ENCODE peak calls at places on chromosomes 3 and 15, in eight cellular contexts. M is RWPE1, X is brain microvascular endothelial cell, C is breast epithelium, J is RWPE2, A is glutamatergic neuron, B is mesothelial cell of epicardium, D is upper lobe of right lung. T is an unnamed sample.

GRCh38 chr3:186099178-186099577 is 9.7 kb downstream of the ETV5 start:
- DNase-seq in M (no peak), X (peak; percentile 74), C (no peak), J (peak; percentile 71), A (peak; percentile 39), B (peak; percentile 66), D (peak; percentile 69), T (no peak)

GRCh38 chr3:31472479-31473390 is 60.0 kb upstream of the STT3B start:
- DNase-seq in M (no peak), X (peak; percentile 94), C (no peak), J (no peak), A (no peak), B (no peak), D (no peak), T (peak; percentile 64)

GRCh38 chr3:69250014-69250413 is 127.6 kb upstream of the LMOD3 start:
- DNase-seq in M (no peak), X (no peak), C (no peak), J (no peak), A (no peak), B (no peak), D (no peak), T (peak; percentile 57)

GRCh38 chr3:69197922-69198540 is 75.6 kb upstream of the LMOD3 start:
- DNase-seq in M (no peak), X (no peak), C (no peak), J (no peak), A (no peak), B (no peak), D (no peak), T (peak; percentile 86)

GRCh38 chr15:83287541-83288027 is 3.1 kb upstream of the BNC1 start:
- DNase-seq in M (peak; percentile 82), X (peak; percentile 94), C (no peak), J (peak; percentile 97), A (no peak), B (no peak), D (no peak), T (no peak)

GRCh38 chr3:152365766-152366593 is 97.3 kb downstream of the MBNL1 start:
- DNase-seq in M (no peak), X (no peak), C (no peak), J (no peak), A (no peak), B (no peak), D (no peak), T (no peak)

GRCh38 chr3:115415246-115415645 is 208.1 kb upstream of the GAP43 start:
- DNase-seq in M (no peak), X (no peak), C (no peak), J (no peak), A (no peak), B (no peak), D (no peak), T (no peak)

GRCh38 chr3:11835028-11835639 is 11.6 kb downstream of the TAMM41 start:
- DNase-seq in M (peak; percentile 24), X (no peak), C (no peak), J (no peak), A (no peak), B (no peak), D (no peak), T (no peak)

GRCh38 chr3:190892328-190893011 is 30.0 kb upstream of the GMNC start:
- DNase-seq in M (no peak), X (no peak), C (no peak), J (no peak), A (no peak), B (no peak), D (no peak), T (no peak)

GRCh38 chr3:15523660-15524417 is 2.3 kb upstream of the COLQ start:
- DNase-seq in M (no peak), X (no peak), C (no peak), J (no peak), A (no peak), B (no peak), D (no peak), T (no peak)

GRCh38 chr3:177622982-177623617 is 425.8 kb upstream of the TBL1XR1 start:
- DNase-seq in M (no peak), X (no peak), C (no peak), J (no peak), A (no peak), B (no peak), D (no peak), T (no peak)

GRCh38 chr3:55322649-55323048 is 164.5 kb downstream of the WNT5A start:
- DNase-seq in M (no peak), X (no peak), C (no peak), J (no peak), A (no peak), B (no peak), D (no peak), T (no peak)

GRCh38 chr15:75346796-75347221 is at the start of gene NEIL1:
- DNase-seq in M (no peak), X (no peak), C (no peak), J (no peak), A (no peak), B (no peak), D (peak; percentile 74), T (no peak)

GRCh38 chr15:55846108-55846707 is 103.3 kb upstream of the PRTG start:
- DNase-seq in M (peak; percentile 59), X (peak; percentile 83), C (no peak), J (no peak), A (no peak), B (no peak), D (no peak), T (peak; percentile 55)

DNA sequence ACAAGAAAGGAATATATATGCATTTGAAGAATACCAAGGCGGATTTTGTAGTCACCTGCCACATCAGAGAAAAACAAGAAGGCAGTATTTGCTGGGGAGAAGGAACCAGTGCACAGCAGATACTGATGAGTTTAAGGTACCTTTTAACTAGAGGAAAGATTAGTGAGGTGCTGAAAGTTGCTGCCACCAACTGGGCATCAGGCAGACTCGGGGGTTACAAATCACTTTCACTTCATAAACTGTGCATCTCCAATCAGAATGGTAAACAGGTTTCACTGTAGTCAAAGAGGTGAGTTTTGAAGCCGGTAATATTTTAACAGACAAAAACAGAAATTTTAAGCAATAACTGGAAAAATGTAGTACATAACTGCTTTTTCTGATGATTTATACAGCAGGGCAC is 4.1 kb downstream of the FBN1 start:
- DNase-seq in M (peak; percentile 25), X (no peak), C (no peak), J (no peak), A (no peak), B (no peak), D (no peak), T (peak; percentile 6)
- TF ChIP-seq CTCF in M (peak; percentile 83), X (peak; percentile 64), C (no peak), J (peak; percentile 91), A (no peak), B (no peak), D (no peak), T (no peak)

GRCh38 chr3:180430896-180431295 is 171.1 kb upstream of the TTC14 start:
- DNase-seq in M (peak; percentile 12), X (no peak), C (no peak), J (no peak), A (no peak), B (no peak), D (no peak), T (no peak)

DNA sequence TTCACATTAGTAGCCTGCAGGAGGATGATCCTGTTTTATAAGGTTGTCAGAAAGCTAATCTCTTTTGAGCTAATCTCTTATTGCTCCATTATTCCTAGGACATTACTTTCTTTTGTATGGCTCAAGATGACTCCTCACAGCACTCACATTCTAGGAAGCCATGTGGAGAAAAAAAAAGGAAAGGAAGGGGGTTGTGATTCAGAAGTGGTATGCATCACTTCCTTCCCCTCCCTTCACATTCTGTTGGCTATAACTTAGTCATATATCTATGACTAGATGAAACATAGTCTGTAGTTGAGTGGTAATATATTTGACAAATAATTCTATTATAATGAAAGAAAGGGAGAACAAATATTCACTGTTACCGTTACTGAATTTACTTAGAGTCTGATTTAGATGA is 168.8 kb upstream of the TTC14 start:
- DNase-seq in M (peak; percentile 80), X (peak; percentile 22), C (no peak), J (no peak), A (no peak), B (no peak), D (no peak), T (no peak)
- TF ChIP-seq CTCF in M (no peak), X (no peak), C (no peak), J (no peak), A (no peak), B (no peak), D (no peak), T (no peak)

DNA sequence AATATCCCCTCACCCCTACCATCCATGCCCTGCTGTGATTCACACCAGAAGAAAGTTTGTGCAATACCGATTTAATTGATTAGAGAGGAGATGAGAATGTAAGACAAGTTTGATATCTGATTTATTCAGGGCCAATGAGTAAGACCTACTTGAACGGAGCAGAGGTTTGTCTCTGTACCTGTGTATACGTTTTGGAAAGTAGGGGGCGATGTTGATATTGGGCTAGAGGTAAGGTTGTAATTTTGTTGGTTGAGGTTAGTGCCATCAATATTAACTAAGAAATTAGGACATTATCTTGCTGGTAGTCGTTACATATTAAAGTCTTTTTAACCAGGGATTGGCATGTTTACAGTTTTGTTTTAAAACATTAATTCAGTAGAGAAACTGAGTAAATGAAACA is 20.5 kb downstream of the EAF2 start:
- DNase-seq in M (peak; percentile 8), X (peak; percentile 6), C (no peak), J (no peak), A (no peak), B (no peak), D (no peak), T (peak; percentile 3)
- TF ChIP-seq CTCF in M (no peak), X (peak; percentile 25), C (no peak), J (peak; percentile 63), A (no peak), B (no peak), D (peak; percentile 13), T (no peak)

DNA sequence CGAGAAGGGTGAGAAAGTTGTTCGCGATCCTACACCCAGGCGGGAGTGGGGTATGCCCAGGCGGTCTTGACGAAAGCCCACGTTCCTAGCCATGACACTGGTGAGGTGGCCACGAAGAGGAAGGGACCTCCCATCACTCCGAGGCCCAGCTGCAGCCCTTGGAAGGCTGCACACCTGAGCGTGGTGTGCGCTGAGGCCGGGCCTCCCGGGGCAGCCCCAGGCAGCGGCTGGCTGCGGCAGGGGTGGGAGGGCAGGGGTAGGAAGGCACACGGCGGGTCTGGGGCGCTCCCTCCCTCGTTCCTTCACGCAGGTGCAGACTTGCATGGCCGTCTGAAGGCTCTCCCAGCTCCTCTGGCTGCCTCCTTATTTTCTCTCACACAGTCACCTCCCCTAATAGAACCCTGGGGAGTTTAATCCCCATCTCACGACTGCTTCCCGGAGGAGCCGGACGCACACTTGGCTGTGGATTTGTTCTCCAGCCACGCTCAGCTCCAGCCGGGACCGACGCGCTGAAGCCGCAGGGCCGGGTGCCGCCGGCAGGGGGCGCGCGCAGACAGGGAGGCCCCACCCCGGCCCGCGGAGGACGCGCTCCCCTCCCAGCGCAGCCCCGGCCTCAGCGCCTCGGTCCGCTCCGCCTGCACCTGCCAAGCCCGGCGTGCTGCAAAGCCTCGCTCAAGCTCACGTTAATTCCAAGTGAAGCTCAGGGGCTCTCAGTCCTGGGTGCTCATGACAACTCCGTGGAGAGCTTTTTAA is 37.8 kb upstream of the MUC4 start:
- DNase-seq in M (peak; percentile 38), X (no peak), C (no peak), J (no peak), A (no peak), B (no peak), D (no peak), T (no peak)
- TF ChIP-seq CTCF in M (peak; percentile 85), X (no peak), C (no peak), J (peak; percentile 70), A (no peak), B (no peak), D (peak; percentile 7), T (peak; percentile 13)

T was measured in activated CD8-positive, alpha-beta T cell treated with anti-CD3 and anti-CD28 coated beads for 36 hours.